ENCODE peak calls at places on chromosomes 7 and 10, in eight cellular contexts. O is GM23248, J is neural progenitor cell, C is GM12878, I is neuronal stem cell, E is IMR-90, Q is HepG2, H is hepatocyte. L is an unnamed sample.

GRCh38 chr10:124688889-124689670 is 55.1 kb downstream of the FAM53B start:
- DNase-seq in J (no peak), O (no peak), H (no peak), I (no peak), E (no peak), C (peak; percentile 93), Q (no peak), L (peak; percentile 53)

GRCh38 chr7:68147621-68148238 is 1151.1 kb downstream of the TYW1 start:
- DNase-seq in O (no peak), H (no peak), I (no peak), J (no peak), C (no peak), E (no peak), Q (no peak), L (no peak)

GRCh38 chr7:117217636-117218035 is 105.2 kb downstream of the WNT2 start:
- DNase-seq in E (peak; percentile 82), O (peak; percentile 65), C (no peak), Q (no peak), H (no peak), I (no peak), J (no peak), L (no peak)

GRCh38 chr10:43057831-43058340 is 19.0 kb upstream of the RET start:
- DNase-seq in E (no peak), J (no peak), C (no peak), H (no peak), Q (no peak), I (no peak), O (no peak), L (no peak)

GRCh38 chr7:133709036-133709880 is 417.9 kb upstream of the LRGUK start:
- DNase-seq in H (no peak), J (no peak), E (no peak), O (peak; percentile 37), Q (no peak), C (no peak), I (no peak), L (no peak)

GRCh38 chr10:10038358-10038757 is 979.3 kb upstream of the CELF2 start:
- DNase-seq in Q (no peak), E (peak; percentile 30), C (no peak), H (no peak), O (no peak), J (no peak), I (no peak), L (no peak)

GRCh38 chr7:39399458-39399857 is 166.7 kb upstream of the YAE1 start:
- DNase-seq in E (no peak), I (no peak), C (no peak), J (no peak), H (no peak), O (no peak), Q (no peak), L (no peak)

GRCh38 chr7:116786791-116787443 is 75.5 kb upstream of the CAPZA2 start:
- DNase-seq in H (no peak), Q (peak; percentile 47), O (peak; percentile 51), J (peak; percentile 44), I (peak; percentile 6), E (peak; percentile 46), C (peak; percentile 58), L (no peak)

GRCh38 chr7:131328387-131329175 is 905 bp downstream of the MKLN1 start:
- DNase-seq in C (no peak), I (no peak), Q (no peak), J (no peak), E (peak; percentile 41), O (peak; percentile 62), H (no peak), L (no peak)

GRCh38 chr7:106865130-106866115 is at the start of gene PIK3CG:
- DNase-seq in E (no peak), Q (no peak), H (no peak), J (no peak), C (peak; percentile 41), I (no peak), O (no peak), L (no peak)

GRCh38 chr7:106863216-106863997 is 1.7 kb upstream of the PIK3CG start:
- DNase-seq in H (no peak), J (no peak), C (no peak), Q (no peak), E (no peak), O (no peak), I (no peak), L (no peak)

GRCh38 chr7:106858618-106859532 is 6.2 kb upstream of the PIK3CG start:
- DNase-seq in H (peak; percentile 80), E (no peak), I (no peak), O (no peak), J (no peak), C (no peak), Q (no peak), L (no peak)

GRCh38 chr7:106864298-106865081 is 592 bp upstream of the PIK3CG start:
- DNase-seq in J (no peak), E (no peak), C (peak; percentile 47), O (no peak), H (no peak), I (no peak), Q (no peak), L (no peak)

DNA sequence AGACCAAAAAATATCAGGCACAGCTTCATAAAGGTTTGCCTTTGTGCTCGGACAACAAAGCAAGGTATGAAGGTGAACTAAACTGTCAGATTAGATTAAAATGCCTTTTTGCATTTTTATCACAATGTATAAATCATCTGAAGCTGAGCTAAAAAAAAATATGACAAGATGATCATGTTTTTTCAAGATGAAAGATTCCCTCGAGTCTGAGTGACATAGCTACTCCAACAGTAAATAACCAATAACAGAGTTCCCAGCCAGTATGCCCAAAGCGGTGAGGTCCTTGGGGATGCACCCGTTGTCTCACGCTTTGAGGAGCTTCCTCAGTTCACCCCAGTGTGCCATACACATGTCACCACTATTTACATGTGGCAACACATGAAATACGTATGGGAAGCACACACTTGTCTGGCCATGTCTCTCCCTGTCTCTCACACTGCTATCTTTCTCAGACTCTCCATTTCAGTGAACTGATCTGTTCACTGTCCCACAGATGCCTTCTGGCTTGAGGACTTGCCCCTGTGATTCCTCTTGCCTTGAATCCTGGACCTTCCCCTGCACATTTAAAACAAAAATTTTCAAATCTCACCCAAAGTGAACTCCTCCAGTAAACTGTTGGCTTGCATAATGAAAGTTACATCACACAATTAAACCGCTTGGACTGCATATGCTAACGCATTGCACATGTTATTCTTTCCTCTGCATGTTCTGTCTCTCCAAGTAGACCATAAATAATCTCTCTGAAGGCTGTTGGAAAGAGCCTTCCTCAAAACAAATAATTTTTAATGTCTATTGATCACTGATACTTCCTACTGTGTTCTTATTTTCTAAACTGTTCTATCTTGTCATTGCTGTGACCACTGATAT is 2.5 kb upstream of the PIK3CG start:
- DNase-seq in H (no peak), E (peak; percentile 25), O (peak; percentile 43), I (no peak), J (no peak), Q (no peak), C (no peak), L (no peak)
- H3K4me2 ChIP-seq in H (no peak overlapping the region), E (peak overlapping the region; percentile 8), O (no peak overlapping the region), I (no peak overlapping the region), J (no peak overlapping the region), Q (no peak overlapping the region), C (no peak overlapping the region), L (no peak overlapping the region)

GRCh38 chr7:17613338-17614041 is 315.0 kb downstream of the AHR start:
- DNase-seq in O (no peak), J (no peak), C (no peak), I (no peak), Q (no peak), E (no peak), H (no peak), L (no peak)

GRCh38 chr7:17611611-17612010 is 313.2 kb downstream of the AHR start:
- DNase-seq in O (no peak), E (peak; percentile 42), C (no peak), H (no peak), I (no peak), Q (no peak), J (no peak), L (no peak)

GRCh38 chr7:17608114-17608833 is 309.8 kb downstream of the AHR start:
- DNase-seq in I (no peak), H (no peak), Q (no peak), J (no peak), E (peak; percentile 50), O (peak; percentile 66), C (no peak), L (no peak)
- H3K4me1 ChIP-seq in I (no peaks in the 10 kb centered on the region), H (peaks cover 6% of the 10 kb centered on the region), Q (peaks cover 10% of the 10 kb centered on the region), J (no peaks in the 10 kb centered on the region), E (peaks cover 2% of the 10 kb centered on the region), O (peaks cover 17% of the 10 kb centered on the region), C (no peaks in the 10 kb centered on the region), L (no peaks in the 10 kb centered on the region)

GRCh38 chr7:123231060-123232000 is 31.6 kb upstream of the SLC13A1 start:
- DNase-seq in H (no peak), J (no peak), O (no peak), C (no peak), E (no peak), Q (no peak), I (no peak), L (no peak)
- H3K4me2 ChIP-seq in H (peak overlapping the region; percentile 8), J (no peak overlapping the region), O (no peak overlapping the region), C (no peak overlapping the region), E (no peak overlapping the region), Q (no peak overlapping the region), I (no peak overlapping the region), L (no peak overlapping the region)

GRCh38 chr7:48087349-48087748 is 1.7 kb upstream of the UPP1 start:
- DNase-seq in I (no peak), J (no peak), E (peak; percentile 86), Q (no peak), C (peak; percentile 41), H (no peak), O (peak; percentile 91), L (no peak)
- H3K4me1 ChIP-seq in I (peaks cover 16% of the 10 kb centered on the region), J (peaks cover 15% of the 10 kb centered on the region), E (peaks cover 26% of the 10 kb centered on the region), Q (peaks cover 53% of the 10 kb centered on the region), C (peaks cover 43% of the 10 kb centered on the region), H (peaks cover 16% of the 10 kb centered on the region), O (peaks cover 45% of the 10 kb centered on the region), L (peaks cover 69% of the 10 kb centered on the region)

GRCh38 chr10:79266092-79266491 is 81.2 kb upstream of the PPIF start:
- DNase-seq in I (no peak), H (peak; percentile 21), C (no peak), E (no peak), J (no peak), Q (no peak), O (peak; percentile 85), L (no peak)
- H3K4me2 ChIP-seq in I (no peak overlapping the region), H (no peak overlapping the region), C (peak overlapping the region; percentile 70), E (no peak overlapping the region), J (no peak overlapping the region), Q (no peak overlapping the region), O (peak overlapping the region; percentile 38), L (no peak overlapping the region)

DNA sequence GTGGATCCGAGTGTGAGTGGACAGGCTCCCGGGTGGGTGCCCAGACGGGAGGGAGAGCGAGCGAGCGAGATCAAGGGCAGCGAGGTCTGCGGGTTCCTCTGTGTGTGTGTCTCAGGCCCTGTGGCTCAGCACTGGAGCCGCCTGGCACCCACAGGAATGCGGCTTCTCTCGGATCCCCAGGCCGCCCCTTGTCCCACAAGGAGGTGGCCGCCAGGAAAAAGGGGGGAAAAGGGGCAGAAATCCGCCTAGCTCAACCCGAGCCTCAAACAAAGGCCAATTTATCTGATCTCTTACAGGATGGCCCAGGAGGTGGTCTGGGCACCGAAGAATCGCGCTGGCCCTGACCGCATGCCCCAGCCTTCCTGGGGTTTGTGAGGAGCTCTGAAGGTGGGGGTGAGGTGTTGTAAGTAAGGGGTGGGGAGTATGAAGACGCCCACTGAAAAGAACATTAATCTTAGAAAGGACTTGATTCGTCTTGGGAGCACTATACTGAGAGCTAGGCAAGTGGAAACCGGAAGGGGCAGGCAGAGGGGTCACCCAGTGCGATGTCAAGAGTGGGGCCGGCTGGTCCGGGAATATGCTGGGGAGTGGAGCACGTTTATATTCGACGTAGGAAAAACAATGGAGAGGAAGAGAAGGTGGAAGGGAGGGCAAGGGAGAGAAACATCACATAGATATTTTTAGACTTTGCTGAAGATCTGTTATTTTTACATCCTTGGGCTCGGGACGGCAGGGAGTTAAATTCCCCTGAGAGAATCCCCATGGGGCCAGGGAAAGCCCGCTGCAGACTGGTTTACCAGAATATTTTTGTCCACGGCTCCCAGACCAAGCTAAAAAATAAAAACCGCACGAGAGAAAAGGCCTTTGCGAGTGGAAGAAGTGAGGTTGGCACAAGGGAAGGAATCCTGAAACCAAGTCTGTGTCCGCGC is 7.2 kb downstream of the DLX5 start:
- DNase-seq in Q (no peak), C (no peak), O (no peak), E (no peak), H (no peak), J (peak; percentile 50), I (peak; percentile 8), L (no peak)
- H3K4me1 ChIP-seq in Q (peaks cover 26% of the 10 kb centered on the region), C (no peaks in the 10 kb centered on the region), O (no peaks in the 10 kb centered on the region), E (no peaks in the 10 kb centered on the region), H (peaks cover 6% of the 10 kb centered on the region), J (peaks cover 42% of the 10 kb centered on the region), I (peaks cover 2% of the 10 kb centered on the region), L (no peaks in the 10 kb centered on the region)

L was measured in keratinocyte.